ENCODE peak calls at places on chromosomes 7 and 10, in six cellular contexts. M is lower lobe of right lung; L is cardiac muscle cell; T is CD8-positive, alpha-beta T cell; A is IMR-90; P is CD4-positive, alpha-beta T cell. X is an unnamed sample.

GRCh38 chr10:4334853-4335252 is 491.2 kb upstream of the AKR1E2 start:
- DNase-seq in M (no peak), L (no peak), T (no peak), A (no peak), P (no peak), X (no peak)

GRCh38 chr7:9625953-9626352 is 1192.5 kb downstream of the NXPH1 start:
- DNase-seq in M (no peak), L (no peak), T (no peak), A (no peak), P (no peak), X (no peak)

GRCh38 chr10:69668722-69669121 is 38.7 kb downstream of the FAM241B start:
- DNase-seq in M (no peak), L (no peak), T (no peak), A (no peak), P (no peak), X (no peak)

GRCh38 chr10:84138478-84139125 is 707 bp upstream of the GHITM start:
- DNase-seq in M (peak), L (no peak), T (peak), A (peak), P (peak), X (no peak)

GRCh38 chr7:106367018-106367420 is 82.2 kb upstream of the NAMPT start:
- DNase-seq in M (peak), L (peak), T (no peak), A (peak), P (no peak), X (peak)

GRCh38 chr10:131187274-131187673 is 124.2 kb downstream of the TCERG1L start:
- DNase-seq in M (no peak), L (no peak), T (no peak), A (no peak), P (no peak), X (no peak)

GRCh38 chr7:2802082-2802481 is 42.0 kb downstream of the GNA12 start:
- DNase-seq in M (no peak), L (no peak), T (no peak), A (peak), P (no peak), X (peak)

GRCh38 chr10:397321-398068 is 262.2 kb downstream of the ZMYND11 start:
- DNase-seq in M (no peak), L (no peak), T (no peak), A (no peak), P (no peak), X (no peak)

GRCh38 chr10:68180490-68180889 is 51.4 kb downstream of the ATOH7 start:
- DNase-seq in M (no peak), L (no peak), T (no peak), A (no peak), P (no peak), X (no peak)

GRCh38 chr10:68179016-68179415 is 52.9 kb downstream of the ATOH7 start:
- DNase-seq in M (no peak), L (no peak), T (no peak), A (no peak), P (no peak), X (no peak)

GRCh38 chr10:68178592-68178991 is 53.3 kb downstream of the ATOH7 start:
- DNase-seq in M (no peak), L (no peak), T (no peak), A (no peak), P (no peak), X (no peak)

GRCh38 chr10:68175954-68176353 is 56.0 kb downstream of the ATOH7 start:
- DNase-seq in M (no peak), L (no peak), T (no peak), A (no peak), P (no peak), X (peak)

GRCh38 chr10:68176797-68177196 is 55.1 kb downstream of the ATOH7 start:
- DNase-seq in M (no peak), L (no peak), T (no peak), A (no peak), P (no peak), X (no peak)
- TF ChIP-seq CTCF in M (no peak), L (no peak), T (no peak), A (no peak), P (no peak), X (no peak)

GRCh38 chr10:118343115-118343514 is 991 bp upstream of the FAM204A start:
- DNase-seq in M (no peak), L (no peak), T (no peak), A (peak), P (no peak), X (peak)

GRCh38 chr10:118343549-118343948 is 1.4 kb upstream of the FAM204A start:
- DNase-seq in M (no peak), L (no peak), T (no peak), A (no peak), P (no peak), X (no peak)

GRCh38 chr10:118342638-118343020 is 505 bp upstream of the FAM204A start:
- DNase-seq in M (no peak), L (no peak), T (no peak), A (no peak), P (no peak), X (no peak)

GRCh38 chr10:118340486-118340885 is 1.6 kb downstream of the FAM204A start:
- DNase-seq in M (no peak), L (no peak), T (no peak), A (no peak), P (no peak), X (no peak)

DNA sequence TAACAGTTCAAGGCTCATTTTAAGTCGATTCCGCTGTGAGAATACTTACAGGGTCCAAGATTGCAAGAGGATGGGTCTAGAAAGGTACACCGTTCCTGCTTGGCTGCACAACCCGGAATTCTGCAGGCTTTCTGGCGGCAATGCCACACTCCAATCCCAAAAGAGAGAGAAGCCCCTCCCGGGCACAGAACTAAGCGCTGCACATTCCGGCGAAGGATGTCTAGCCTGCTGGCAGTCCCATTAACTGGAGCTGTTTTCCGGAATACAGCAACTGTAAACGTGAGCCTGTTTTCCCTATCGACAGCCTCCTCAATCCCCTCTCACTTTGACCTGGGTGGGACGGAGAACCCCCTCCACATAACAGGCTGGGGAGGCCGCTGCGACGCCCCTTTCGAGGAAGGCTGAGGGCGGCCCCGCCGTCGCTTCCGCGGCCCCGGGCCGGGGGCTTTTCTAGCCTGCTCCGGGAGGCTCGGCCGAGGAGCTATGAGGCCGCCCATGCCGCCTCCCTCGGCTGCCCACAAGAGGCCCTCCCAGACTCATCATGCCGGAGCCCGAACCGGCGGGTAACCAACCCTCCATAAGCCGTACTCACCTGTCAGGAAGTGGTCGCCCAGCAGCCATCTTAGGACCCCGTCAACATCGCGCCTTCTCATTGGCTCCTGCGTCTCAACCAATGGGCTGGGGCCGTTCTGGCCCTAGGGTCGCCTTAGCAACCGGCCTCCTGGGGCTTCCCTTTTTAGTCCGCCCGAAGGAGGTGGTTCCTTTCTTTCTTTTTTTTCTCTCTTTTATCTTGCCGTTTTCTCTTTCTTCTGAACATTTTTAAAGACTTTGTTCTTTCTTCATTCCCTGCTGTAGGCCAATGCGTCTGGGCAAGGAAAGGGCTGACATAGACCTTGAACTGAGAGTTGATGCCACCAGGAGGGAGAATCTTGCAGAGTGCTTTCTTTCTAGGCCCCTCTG is at the start of gene FAM204A:
- DNase-seq in M (peak), L (peak), T (peak), A (peak), P (peak), X (peak)
- TF ChIP-seq CTCF in M (no peak), L (no peak), T (no peak), A (no peak), P (no peak), X (no peak)

DNA sequence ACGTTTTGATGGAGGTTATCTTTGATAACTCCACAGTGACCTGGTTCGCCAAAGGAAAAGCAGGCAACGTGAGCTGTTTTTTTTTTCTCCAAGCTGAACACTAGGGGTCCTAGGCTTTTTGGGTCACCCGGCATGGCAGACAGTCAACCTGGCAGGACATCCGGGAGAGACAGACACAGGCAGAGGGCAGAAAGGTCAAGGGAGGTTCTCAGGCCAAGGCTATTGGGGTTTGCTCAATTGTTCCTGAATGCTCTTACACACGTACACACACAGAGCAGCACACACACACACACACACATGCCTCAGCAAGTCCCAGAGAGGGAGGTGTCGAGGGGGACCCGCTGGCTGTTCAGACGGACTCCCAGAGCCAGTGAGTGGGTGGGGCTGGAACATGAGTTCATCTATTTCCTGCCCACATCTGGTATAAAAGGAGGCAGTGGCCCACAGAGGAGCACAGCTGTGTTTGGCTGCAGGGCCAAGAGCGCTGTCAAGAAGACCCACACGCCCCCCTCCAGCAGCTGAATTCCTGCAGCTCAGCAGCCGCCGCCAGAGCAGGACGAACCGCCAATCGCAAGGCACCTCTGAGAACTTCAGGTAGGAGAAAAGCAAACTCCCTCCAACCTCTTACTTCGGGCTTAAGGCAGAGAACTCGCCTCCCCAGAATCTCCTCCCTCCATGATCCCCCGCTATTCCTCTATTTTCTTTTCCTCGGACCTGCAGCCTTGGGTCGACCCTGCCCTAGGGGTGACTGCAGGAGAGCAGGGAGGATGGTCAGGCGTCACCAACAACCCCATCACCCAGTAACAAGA is at the start of gene SERPINE1:
- DNase-seq in M (peak), L (peak), T (peak), A (peak), P (peak), X (peak)
- TF ChIP-seq CTCF in M (peak), L (peak), T (no peak), A (peak), P (no peak), X (peak)

GRCh38 chr10:78255214-78255613 is 221.6 kb downstream of the RPS24 start:
- DNase-seq in M (no peak), L (no peak), T (no peak), A (peak), P (no peak), X (no peak)
- TF ChIP-seq CTCF in M (no peak), L (no peak), T (no peak), A (no peak), P (no peak), X (no peak)

GRCh38 chr7:92653136-92653535 is 62.9 kb upstream of the FAM133B start:
- DNase-seq in M (no peak), L (peak), T (no peak), A (no peak), P (no peak), X (no peak)
- TF ChIP-seq CTCF in M (no peak), L (no peak), T (no peak), A (no peak), P (no peak), X (no peak)

DNA sequence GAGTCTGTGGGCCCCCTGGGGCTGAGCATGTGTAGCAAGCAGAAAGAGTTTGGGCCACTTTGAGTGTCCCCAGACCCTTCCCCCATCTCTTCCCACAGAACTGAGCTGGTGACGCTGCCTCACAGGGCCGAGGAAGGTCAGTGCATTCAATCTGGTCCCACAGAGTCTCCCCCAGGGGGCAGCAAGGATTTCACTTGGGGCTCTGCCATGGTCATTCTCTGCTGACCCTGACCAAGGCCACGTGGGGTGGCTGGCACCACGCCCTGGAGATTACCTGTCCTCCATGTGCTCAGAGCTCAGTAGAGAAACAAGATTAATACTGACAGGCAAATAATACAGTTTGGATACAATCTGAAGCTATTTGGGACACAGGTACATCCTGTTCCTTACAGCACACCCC is 30.2 kb downstream of the ADRA2A start:
- DNase-seq in M (no peak), L (no peak), T (no peak), A (no peak), P (no peak), X (no peak)
- TF ChIP-seq CTCF in M (no peak), L (no peak), T (no peak), A (no peak), P (no peak), X (no peak)

GRCh38 chr7:42138691-42139090 is 98.3 kb downstream of the GLI3 start:
- DNase-seq in M (no peak), L (no peak), T (no peak), A (no peak), P (no peak), X (no peak)
- TF ChIP-seq CTCF in M (no peak), L (no peak), T (no peak), A (no peak), P (no peak), X (no peak)